ENCODE peak calls at places on chromosomes 2 and 18, in eight cellular contexts. U is epithelial cell of esophagus; I is CD8-positive, alpha-beta T cell; O is RWPE2; C is foreskin keratinocyte; Y is endothelial cell; B is tibial artery; F is dorsolateral prefrontal cortex. P is an unnamed sample.

GRCh38 chr2:152646775-152647174 is 70.5 kb downstream of the PRPF40A start:
- DNase-seq in Y (no peak), I (no peak), U (peak), O (no peak), F (no peak), B (no peak), C (peak), P (no peak)

GRCh38 chr2:238492905-238493304 is 66.2 kb downstream of the ASB1 start:
- DNase-seq in F (no peak), O (no peak), Y (no peak), C (no peak), U (no peak), I (no peak), B (no peak), P (no peak)

GRCh38 chr2:111252436-111252835 is 131.7 kb downstream of the BCL2L11 start:
- DNase-seq in I (no peak), O (no peak), B (no peak), Y (no peak), F (no peak), U (peak), C (peak), P (no peak)

GRCh38 chr18:59624384-59624760 is 72.9 kb downstream of the CCBE1 start:
- DNase-seq in O (no peak), C (no peak), F (no peak), I (no peak), B (no peak), Y (no peak), U (no peak), P (no peak)

GRCh38 chr18:26405190-26405781 is 143.1 kb downstream of the KCTD1 start:
- DNase-seq in C (no peak), Y (no peak), B (no peak), U (peak), O (no peak), I (no peak), F (peak), P (no peak)

GRCh38 chr2:203327582-203327917 is 644 bp upstream of the ABI2 start:
- DNase-seq in Y (no peak), C (no peak), U (no peak), B (no peak), O (no peak), F (no peak), I (no peak), P (no peak)

GRCh38 chr2:237449193-237449797 is 35.3 kb upstream of the COL6A3 start:
- DNase-seq in F (peak), Y (peak), B (peak), U (no peak), O (no peak), C (no peak), I (peak), P (no peak)

GRCh38 chr2:95389256-95390119 is 13.0 kb upstream of the FAHD2A start:
- DNase-seq in C (peak), U (peak), Y (peak), B (no peak), O (peak), F (peak), I (no peak), P (peak)

GRCh38 chr2:102027036-102027702 is 35.4 kb downstream of the IL1R2 start:
- DNase-seq in Y (no peak), B (peak), O (no peak), C (peak), I (no peak), F (no peak), U (peak), P (no peak)

GRCh38 chr18:22169889-22170420 is 566 bp downstream of the GATA6 start:
- DNase-seq in Y (no peak), O (no peak), B (peak), I (no peak), F (no peak), C (no peak), U (no peak), P (no peak)

GRCh38 chr2:3179208-3179607 is 198.4 kb downstream of the EIPR1 start:
- DNase-seq in U (no peak), C (no peak), I (no peak), F (peak), O (no peak), Y (peak), B (no peak), P (peak)

GRCh38 chr2:179186126-179186525 is 78.5 kb downstream of the SESTD1 start:
- DNase-seq in U (peak), F (no peak), I (no peak), B (no peak), C (no peak), O (no peak), Y (no peak), P (no peak)

GRCh38 chr2:157443795-157444642 is at the start of gene CYTIP:
- DNase-seq in U (no peak), I (peak), Y (no peak), O (no peak), B (peak), C (no peak), F (no peak), P (no peak)

GRCh38 chr2:146821836-146822316 is 1023.0 kb upstream of the ACVR2A start:
- DNase-seq in O (no peak), B (no peak), U (peak), I (no peak), C (peak), F (no peak), Y (no peak), P (no peak)

GRCh38 chr2:208407667-208408066 is 1.1 kb downstream of the PTH2R start:
- DNase-seq in O (no peak), U (peak), B (no peak), Y (peak), I (no peak), F (no peak), C (no peak), P (no peak)

GRCh38 chr2:30354621-30355020 is 92.4 kb upstream of the LCLAT1 start:
- DNase-seq in C (no peak), B (no peak), F (no peak), O (no peak), Y (no peak), I (no peak), U (no peak), P (no peak)

GRCh38 chr18:12278153-12278764 is 24.1 kb downstream of the CIDEA start:
- DNase-seq in O (no peak), C (no peak), I (no peak), F (no peak), Y (no peak), U (peak), B (no peak), P (no peak)

GRCh38 chr18:31129398-31130115 is 27.3 kb upstream of the DSC2 start:
- DNase-seq in F (no peak), C (no peak), O (no peak), B (no peak), I (no peak), Y (no peak), U (no peak), P (no peak)

GRCh38 chr2:86300496-86300895 is 36.9 kb downstream of the REEP1 start:
- DNase-seq in O (no peak), B (no peak), C (no peak), Y (no peak), U (no peak), I (no peak), F (no peak), P (no peak)

GRCh38 chr2:43142921-43143438 is 83.4 kb downstream of the ZFP36L2 start:
- DNase-seq in F (no peak), C (no peak), U (peak), O (no peak), B (no peak), I (peak), Y (no peak), P (no peak)

GRCh38 chr2:234635284-234635683 is 138.4 kb upstream of the ARL4C start:
- DNase-seq in Y (no peak), F (no peak), I (no peak), U (no peak), B (no peak), C (no peak), O (no peak), P (no peak)
- TF ChIP-seq CTCF in Y (no peak), F (peak), I (no peak), U (no peak), B (no peak), C (peak), O (no peak), P (no peak)

GRCh38 chr2:98412751-98413445 is 31.8 kb upstream of the INPP4A start:
- DNase-seq in B (no peak), O (no peak), F (no peak), I (peak), Y (peak), U (peak), C (peak), P (no peak)
- TF ChIP-seq CTCF in B (peak), O (peak), F (peak), I (peak), Y (peak), U (peak), C (peak), P (peak)

GRCh38 chr2:163970058-163970806 is 234.4 kb upstream of the FIGN start:
- DNase-seq in F (no peak), B (no peak), Y (no peak), I (no peak), O (no peak), U (no peak), C (no peak), P (no peak)
- TF ChIP-seq CTCF in F (no peak), B (no peak), Y (no peak), I (no peak), O (no peak), U (no peak), C (no peak), P (no peak)

DNA sequence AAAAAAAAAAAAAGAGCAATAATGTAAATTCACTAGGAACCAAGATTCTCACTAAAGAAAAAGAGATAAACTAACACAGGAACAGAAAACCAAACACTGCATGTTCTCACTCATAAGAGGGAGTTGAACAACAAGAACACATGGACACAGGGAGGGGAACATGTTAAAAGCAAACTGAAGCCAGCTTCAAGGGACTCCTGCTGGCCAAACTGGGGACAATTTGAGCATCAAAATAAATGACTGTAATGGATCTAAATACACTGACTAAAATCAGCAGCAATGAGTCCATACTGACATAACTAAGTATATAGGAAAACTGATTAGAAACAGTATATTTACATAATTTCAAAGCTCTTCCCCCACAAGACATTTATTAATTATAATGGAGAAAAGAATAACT is 73.0 kb downstream of the FARSB start:
- DNase-seq in F (no peak), I (no peak), B (no peak), C (no peak), U (peak), O (no peak), Y (no peak), P (no peak)
- TF ChIP-seq CTCF in F (peak), I (no peak), B (no peak), C (peak), U (peak), O (no peak), Y (peak), P (peak)

DNA sequence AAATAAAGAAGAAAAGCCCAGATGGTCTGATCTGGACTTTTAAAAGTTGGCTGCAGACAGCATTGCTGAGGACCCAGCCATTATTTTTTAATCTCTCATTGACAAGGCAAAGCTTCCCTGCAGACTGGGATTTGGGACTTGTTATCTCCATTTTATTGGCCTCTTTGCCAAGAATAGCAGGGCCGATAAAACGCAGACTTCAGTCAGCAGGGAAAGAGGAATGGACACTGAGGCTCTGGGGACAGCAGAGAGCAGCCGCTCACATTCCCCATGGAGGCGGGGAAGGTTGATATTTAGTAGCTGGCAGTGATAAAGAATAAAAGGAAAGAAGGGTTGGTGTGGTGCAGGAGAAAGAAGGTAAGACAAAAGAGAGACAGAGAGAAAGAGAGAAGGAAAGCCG is 350.1 kb upstream of the PIK3C3 start:
- DNase-seq in B (no peak), U (no peak), F (no peak), Y (no peak), C (no peak), I (no peak), O (no peak), P (no peak)
- TF ChIP-seq CTCF in B (no peak), U (no peak), F (no peak), Y (no peak), C (no peak), I (no peak), O (no peak), P (no peak)